ENCODE peak calls at places on chromosomes 5 and 9, in eight cellular contexts. One of them, this sample, is unnamed.

GRCh38 chr5:68314465-68314864 is 98.9 kb downstream of the PIK3R1 start:
- DNase-seq in PC-3: no peak
- DNase-seq in activated CD4-positive, CD25-positive, alpha-beta regulatory T cell treated with anti-CD3 and anti-CD28 coated beads, Interleukin-2, amount 50 U/mL, for 72 hours: no peak
- DNase-seq in foreskin fibroblast: no peak
- DNase-seq in stimulated activated CD4-positive, alpha-beta T cell treated with anti-CD3 and anti-CD28 coated beads, Interleukin-2, amount 100 ng/mL, for 48 hours: no peak
- DNase-seq in ureter: no peak
- DNase-seq in cardiac fibroblast: no peak
- DNase-seq in putamen: no peak
- DNase-seq in this sample: no peak

GRCh38 chr5:8952147-8952546 is 593.7 kb downstream of the SEMA5A start:
- DNase-seq in PC-3: no peak
- DNase-seq in activated CD4-positive, CD25-positive, alpha-beta regulatory T cell treated with anti-CD3 and anti-CD28 coated beads, Interleukin-2, amount 50 U/mL, for 72 hours: no peak
- DNase-seq in foreskin fibroblast: no peak
- DNase-seq in stimulated activated CD4-positive, alpha-beta T cell treated with anti-CD3 and anti-CD28 coated beads, Interleukin-2, amount 100 ng/mL, for 48 hours: no peak
- DNase-seq in ureter: no peak
- DNase-seq in cardiac fibroblast: no peak
- DNase-seq in putamen: no peak
- DNase-seq in this sample: no peak

GRCh38 chr5:181215997-181216982 is 6.8 kb upstream of the TRIM41 start:
- DNase-seq in PC-3: peak
- DNase-seq in activated CD4-positive, CD25-positive, alpha-beta regulatory T cell treated with anti-CD3 and anti-CD28 coated beads, Interleukin-2, amount 50 U/mL, for 72 hours: no peak
- DNase-seq in foreskin fibroblast: no peak
- DNase-seq in stimulated activated CD4-positive, alpha-beta T cell treated with anti-CD3 and anti-CD28 coated beads, Interleukin-2, amount 100 ng/mL, for 48 hours: no peak
- DNase-seq in ureter: no peak
- DNase-seq in cardiac fibroblast: no peak
- DNase-seq in putamen: no peak
- DNase-seq in this sample: peak

GRCh38 chr5:154734670-154735248 is 20.4 kb upstream of the LARP1 start:
- DNase-seq in PC-3: no peak
- DNase-seq in activated CD4-positive, CD25-positive, alpha-beta regulatory T cell treated with anti-CD3 and anti-CD28 coated beads, Interleukin-2, amount 50 U/mL, for 72 hours: no peak
- DNase-seq in foreskin fibroblast: no peak
- DNase-seq in stimulated activated CD4-positive, alpha-beta T cell treated with anti-CD3 and anti-CD28 coated beads, Interleukin-2, amount 100 ng/mL, for 48 hours: no peak
- DNase-seq in ureter: no peak
- DNase-seq in cardiac fibroblast: no peak
- DNase-seq in putamen: no peak
- DNase-seq in this sample: no peak

GRCh38 chr5:124460666-124461065 is 285.8 kb downstream of the ZNF608 start:
- DNase-seq in PC-3: no peak
- DNase-seq in activated CD4-positive, CD25-positive, alpha-beta regulatory T cell treated with anti-CD3 and anti-CD28 coated beads, Interleukin-2, amount 50 U/mL, for 72 hours: no peak
- DNase-seq in foreskin fibroblast: peak
- DNase-seq in stimulated activated CD4-positive, alpha-beta T cell treated with anti-CD3 and anti-CD28 coated beads, Interleukin-2, amount 100 ng/mL, for 48 hours: no peak
- DNase-seq in ureter: no peak
- DNase-seq in cardiac fibroblast: no peak
- DNase-seq in putamen: no peak
- DNase-seq in this sample: no peak

GRCh38 chr5:157308826-157309465 is 43.0 kb downstream of the CYFIP2 start:
- DNase-seq in PC-3: peak
- DNase-seq in activated CD4-positive, CD25-positive, alpha-beta regulatory T cell treated with anti-CD3 and anti-CD28 coated beads, Interleukin-2, amount 50 U/mL, for 72 hours: no peak
- DNase-seq in foreskin fibroblast: peak
- DNase-seq in stimulated activated CD4-positive, alpha-beta T cell treated with anti-CD3 and anti-CD28 coated beads, Interleukin-2, amount 100 ng/mL, for 48 hours: no peak
- DNase-seq in ureter: no peak
- DNase-seq in cardiac fibroblast: peak
- DNase-seq in putamen: no peak
- DNase-seq in this sample: no peak

GRCh38 chr9:108746864-108747263 is 108.9 kb downstream of the ACTL7B start:
- DNase-seq in PC-3: peak
- DNase-seq in activated CD4-positive, CD25-positive, alpha-beta regulatory T cell treated with anti-CD3 and anti-CD28 coated beads, Interleukin-2, amount 50 U/mL, for 72 hours: no peak
- DNase-seq in foreskin fibroblast: peak
- DNase-seq in stimulated activated CD4-positive, alpha-beta T cell treated with anti-CD3 and anti-CD28 coated beads, Interleukin-2, amount 100 ng/mL, for 48 hours: no peak
- DNase-seq in ureter: no peak
- DNase-seq in cardiac fibroblast: peak
- DNase-seq in putamen: no peak
- DNase-seq in this sample: no peak

GRCh38 chr5:140338336-140338735 is 8.1 kb downstream of the HBEGF start:
- DNase-seq in PC-3: peak
- DNase-seq in activated CD4-positive, CD25-positive, alpha-beta regulatory T cell treated with anti-CD3 and anti-CD28 coated beads, Interleukin-2, amount 50 U/mL, for 72 hours: no peak
- DNase-seq in foreskin fibroblast: peak
- DNase-seq in stimulated activated CD4-positive, alpha-beta T cell treated with anti-CD3 and anti-CD28 coated beads, Interleukin-2, amount 100 ng/mL, for 48 hours: no peak
- DNase-seq in ureter: no peak
- DNase-seq in cardiac fibroblast: no peak
- DNase-seq in putamen: no peak
- DNase-seq in this sample: no peak

GRCh38 chr5:44002381-44002901 is 386.8 kb downstream of the FGF10 start:
- DNase-seq in PC-3: peak
- DNase-seq in activated CD4-positive, CD25-positive, alpha-beta regulatory T cell treated with anti-CD3 and anti-CD28 coated beads, Interleukin-2, amount 50 U/mL, for 72 hours: no peak
- DNase-seq in foreskin fibroblast: peak
- DNase-seq in stimulated activated CD4-positive, alpha-beta T cell treated with anti-CD3 and anti-CD28 coated beads, Interleukin-2, amount 100 ng/mL, for 48 hours: no peak
- DNase-seq in ureter: peak
- DNase-seq in cardiac fibroblast: peak
- DNase-seq in putamen: no peak
- DNase-seq in this sample: no peak